ENCODE peak calls at places on chromosomes 16 and 17, in four cellular contexts. W is neural crest cell, R is ecto neural progenitor cell, U is COR-L47. Y is an unnamed sample.

GRCh38 chr17:27996157-27997043 is 46.1 kb upstream of the NLK start:
- DNase-seq in W (no peak), R (no peak), U (peak; percentile 74), Y (no peak)

GRCh38 chr16:46632778-46633733 is 11.9 kb upstream of the SHCBP1 start:
- DNase-seq in W (no peak), R (peak; percentile 83), U (no peak), Y (no peak)

GRCh38 chr16:10297341-10298006 is 88.4 kb upstream of the ATF7IP2 start:
- DNase-seq in W (no peak), R (no peak), U (no peak), Y (no peak)

GRCh38 chr17:45147102-45147580 is 1.1 kb upstream of the HEXIM1 start:
- DNase-seq in W (no peak), R (no peak), U (peak; percentile 83), Y (no peak)

GRCh38 chr17:4436846-4437245 is 3.1 kb downstream of the SPNS3 start:
- DNase-seq in W (no peak), R (no peak), U (no peak), Y (no peak)

GRCh38 chr17:30148376-30148775 is 31.8 kb downstream of the NSRP1 start:
- DNase-seq in W (no peak), R (no peak), U (no peak), Y (no peak)

GRCh38 chr17:79977711-79978544 is 57.7 kb downstream of the TBC1D16 start:
- DNase-seq in W (no peak), R (peak; percentile 45), U (no peak), Y (no peak)

GRCh38 chr17:34634551-34635160 is 55.3 kb downstream of the TMEM132E start:
- DNase-seq in W (no peak), R (no peak), U (no peak), Y (no peak)

GRCh38 chr16:88533381-88533831 is 36.8 kb upstream of the ZC3H18 start:
- DNase-seq in W (no peak), R (no peak), U (no peak), Y (no peak)

Y was measured in osteocyte.